ENCODE peak calls at places on chromosomes 6 and 20, in nine cellular contexts. Z, K, L, Q, V, X, F, A and G are unnamed samples.

GRCh38 chr20:4230651-4231050 is 215.3 kb upstream of the RNF24 start:
- DNase-seq in Z (no peak), K (no peak), L (no peak), Q (no peak), V (no peak), X (no peak), F (no peak), A (peak), G (no peak)

GRCh38 chr20:45432294-45432693 is 16.4 kb downstream of the PIGT start:
- DNase-seq in Z (no peak), K (no peak), L (no peak), Q (peak), V (no peak), X (peak), F (no peak), A (no peak), G (peak)

GRCh38 chr6:91895592-91895991 is 1308.7 kb upstream of the MAP3K7 start:
- DNase-seq in Z (no peak), K (no peak), L (no peak), Q (no peak), V (no peak), X (no peak), F (no peak), A (no peak), G (no peak)

GRCh38 chr6:114339706-114340105 is 3.1 kb downstream of the HS3ST5 start:
- DNase-seq in Z (no peak), K (no peak), L (no peak), Q (no peak), V (no peak), X (no peak), F (no peak), A (no peak), G (no peak)

GRCh38 chr20:9068896-9069663 is at the start of gene PLCB4:
- DNase-seq in Z (peak), K (peak), L (no peak), Q (peak), V (peak), X (no peak), F (peak), A (peak), G (no peak)

GRCh38 chr6:157070403-157071107 is 252.8 kb downstream of the TMEM242 start:
- DNase-seq in Z (no peak), K (peak), L (no peak), Q (no peak), V (no peak), X (no peak), F (no peak), A (no peak), G (no peak)

GRCh38 chr20:35329435-35330139 is 37.4 kb upstream of the FAM83C start:
- DNase-seq in Z (peak), K (peak), L (no peak), Q (no peak), V (no peak), X (no peak), F (no peak), A (peak), G (no peak)

GRCh38 chr20:4814696-4815252 is 93.1 kb downstream of the PRND start:
- DNase-seq in Z (no peak), K (no peak), L (peak), Q (peak), V (no peak), X (peak), F (peak), A (no peak), G (peak)

GRCh38 chr20:46899619-46900018 is 5.0 kb downstream of the EYA2 start:
- DNase-seq in Z (no peak), K (no peak), L (no peak), Q (no peak), V (peak), X (no peak), F (no peak), A (no peak), G (no peak)

GRCh38 chr20:44603327-44603726 is 20.9 kb downstream of the PKIG start:
- DNase-seq in Z (no peak), K (no peak), L (no peak), Q (no peak), V (no peak), X (no peak), F (no peak), A (peak), G (no peak)

GRCh38 chr6:38554700-38555413 is 84.9 kb downstream of the BTBD9 start:
- DNase-seq in Z (peak), K (peak), L (no peak), Q (no peak), V (no peak), X (no peak), F (no peak), A (no peak), G (no peak)

GRCh38 chr20:20267685-20268429 is 100.0 kb upstream of the INSM1 start:
- DNase-seq in Z (no peak), K (no peak), L (no peak), Q (no peak), V (peak), X (no peak), F (no peak), A (no peak), G (no peak)

GRCh38 chr6:28081486-28081751 is 1.1 kb downstream of the ZNF165 start:
- DNase-seq in Z (peak), K (no peak), L (no peak), Q (peak), V (no peak), X (no peak), F (no peak), A (no peak), G (peak)